ENCODE peak calls at places on chromosome 10, in four cellular contexts. W is SK-N-SH, C is H1, I is K562. O is an unnamed sample.

GRCh38 chr10:120432209-120432608 is 24.8 kb upstream of the PLPP4 start:
- DNase-seq in W (no peak), C (no peak), I (no peak), O (no peak)

GRCh38 chr10:71984798-71985388 is 20.7 kb downstream of the CHST3 start:
- DNase-seq in W (peak), C (no peak), I (no peak), O (no peak)

GRCh38 chr10:79298403-79299244 is 48.6 kb upstream of the PPIF start:
- DNase-seq in W (no peak), C (no peak), I (peak), O (no peak)

GRCh38 chr10:109978481-109978880 is 29.3 kb upstream of the ADD3 start:
- DNase-seq in W (no peak), C (no peak), I (peak), O (peak)

GRCh38 chr10:131568866-131569265 is 257.3 kb upstream of the TCERG1L start:
- DNase-seq in W (no peak), C (no peak), I (no peak), O (no peak)

GRCh38 chr10:33217854-33218253 is 116.6 kb downstream of the NRP1 start:
- DNase-seq in W (no peak), C (no peak), I (no peak), O (no peak)

GRCh38 chr10:15725603-15726002 is 5.9 kb upstream of the ITGA8 start:
- DNase-seq in W (peak), C (no peak), I (peak), O (no peak)

GRCh38 chr10:114613237-114613979 is 44.7 kb downstream of the ABLIM1 start:
- DNase-seq in W (no peak), C (no peak), I (no peak), O (no peak)

GRCh38 chr10:103648231-103648950 is 154.9 kb downstream of the NEURL1 start:
- DNase-seq in W (no peak), C (no peak), I (no peak), O (peak)

GRCh38 chr10:32112055-32112454 is 55.8 kb upstream of the KIF5B start:
- DNase-seq in W (no peak), C (no peak), I (no peak), O (no peak)

GRCh38 chr10:132878091-132878729 is 64.2 kb downstream of the CFAP46 start:
- DNase-seq in W (no peak), C (no peak), I (no peak), O (peak)

GRCh38 chr10:132877473-132877872 is 64.9 kb downstream of the CFAP46 start:
- DNase-seq in W (no peak), C (no peak), I (no peak), O (no peak)

GRCh38 chr10:132880148-132880981 is 62.0 kb downstream of the CFAP46 start:
- DNase-seq in W (no peak), C (no peak), I (no peak), O (peak)

GRCh38 chr10:132879408-132880147 is 62.8 kb downstream of the CFAP46 start:
- DNase-seq in W (no peak), C (no peak), I (no peak), O (peak)

DNA sequence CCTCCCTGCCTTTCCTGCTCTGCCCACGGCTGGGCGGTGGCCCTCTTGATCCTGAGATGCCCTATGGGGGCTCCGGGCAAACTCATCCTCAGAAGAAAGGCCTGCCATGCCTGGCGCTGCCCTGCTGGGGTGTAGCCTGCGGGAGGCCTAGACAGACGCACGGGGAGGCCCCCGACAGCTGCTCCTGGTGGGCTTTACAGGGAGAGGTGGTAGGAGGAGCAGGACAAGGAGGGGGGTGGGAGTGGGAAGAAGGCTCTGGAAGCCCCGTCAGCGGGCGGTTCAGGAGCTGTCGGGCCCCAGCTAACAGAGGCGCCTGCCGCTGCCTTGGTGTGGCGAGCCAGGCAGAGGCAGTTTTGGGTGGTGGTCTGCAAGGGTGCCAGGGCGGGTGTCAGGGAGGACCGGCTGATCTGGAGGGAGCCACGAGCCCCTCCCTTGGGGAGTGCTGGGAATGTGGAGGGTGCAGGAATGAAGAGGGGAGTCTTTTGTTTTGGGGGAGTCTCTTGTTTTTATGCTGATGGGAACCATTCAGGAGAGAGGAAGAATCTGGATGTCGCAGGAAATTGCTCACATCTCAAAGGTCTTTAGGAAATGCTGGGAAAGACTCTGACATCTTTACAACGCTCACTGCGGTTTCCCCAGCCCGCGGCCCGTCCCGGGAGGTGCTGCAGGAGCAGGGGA is 63.5 kb downstream of the CFAP46 start:
- DNase-seq in W (no peak), C (no peak), I (no peak), O (peak)
- TF ChIP-seq TEAD4 in W (no peak), C (no peak), I (no peak), O (no peak)

GRCh38 chr10:23362069-23362830 is 17.7 kb upstream of the C10orf67 start:
- DNase-seq in W (no peak), C (no peak), I (no peak), O (no peak)

GRCh38 chr10:23361665-23362064 is 17.1 kb upstream of the C10orf67 start:
- DNase-seq in W (no peak), C (no peak), I (no peak), O (no peak)

GRCh38 chr10:23358357-23358756 is 13.8 kb upstream of the C10orf67 start:
- DNase-seq in W (no peak), C (no peak), I (no peak), O (peak)

GRCh38 chr10:23362879-23363787 is 18.5 kb upstream of the C10orf67 start:
- DNase-seq in W (no peak), C (no peak), I (no peak), O (no peak)

DNA sequence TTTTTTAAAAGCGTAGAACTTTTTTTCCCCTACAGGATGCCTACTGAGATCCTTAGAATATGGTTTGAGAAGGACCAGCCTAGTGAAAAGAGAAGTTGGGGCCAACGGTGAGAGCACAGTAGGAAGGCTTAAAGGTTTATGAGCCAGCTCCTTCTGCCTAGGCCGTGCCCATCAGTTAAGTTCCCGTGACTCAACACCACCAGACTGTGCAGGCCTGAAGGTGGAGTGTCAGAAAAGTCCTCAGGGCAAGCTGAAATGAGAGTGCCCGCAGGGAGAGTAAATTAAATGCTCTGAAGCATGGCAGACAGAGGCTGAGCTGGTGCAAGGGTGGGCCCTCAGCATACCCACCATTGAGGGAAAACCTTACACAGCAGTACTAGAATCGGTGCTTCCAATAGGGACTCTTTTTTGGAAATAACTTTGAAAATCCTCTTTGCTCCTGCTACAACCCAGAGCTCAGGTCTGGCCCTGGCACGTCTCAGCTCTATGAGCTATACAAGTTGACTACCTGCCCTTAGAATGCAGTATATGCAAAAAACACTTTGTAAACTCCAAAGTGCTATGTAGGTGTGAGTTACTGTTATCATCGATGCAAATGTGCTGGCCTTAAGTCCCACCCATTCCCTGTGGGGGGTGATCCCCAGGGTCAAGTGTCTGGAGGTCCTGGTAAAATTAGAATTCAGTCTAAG is 15.2 kb upstream of the C10orf67 start:
- DNase-seq in W (no peak), C (no peak), I (no peak), O (no peak)
- TF ChIP-seq TEAD4 in W (no peak), C (no peak), I (no peak), O (no peak)

DNA sequence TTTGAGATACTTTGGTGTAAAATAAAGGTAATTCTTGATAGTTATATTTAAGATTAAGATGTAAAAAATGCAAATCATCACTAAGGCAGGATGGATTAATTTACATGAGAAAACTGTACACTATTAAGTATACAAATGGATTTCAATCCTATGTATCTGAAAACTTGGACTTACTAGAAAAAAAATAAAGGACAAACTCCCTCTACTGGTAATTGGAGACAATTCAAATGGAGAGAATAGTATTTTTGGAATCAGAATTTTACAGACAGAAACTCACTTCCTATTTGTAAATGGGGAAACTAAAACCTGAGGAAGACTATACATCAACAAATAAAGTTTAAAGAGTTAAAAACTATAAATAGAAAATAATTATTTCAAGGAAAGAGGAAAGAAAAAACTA is 62.6 kb downstream of the CUL2 start:
- DNase-seq in W (peak), C (no peak), I (no peak), O (no peak)
- TF ChIP-seq TEAD4 in W (no peak), C (no peak), I (no peak), O (no peak)

GRCh38 chr10:88659725-88660592 is 4.3 kb upstream of the LIPF start:
- DNase-seq in W (no peak), C (no peak), I (no peak), O (no peak)
- TF ChIP-seq TEAD4 in W (no peak), C (no peak), I (no peak), O (no peak)

DNA sequence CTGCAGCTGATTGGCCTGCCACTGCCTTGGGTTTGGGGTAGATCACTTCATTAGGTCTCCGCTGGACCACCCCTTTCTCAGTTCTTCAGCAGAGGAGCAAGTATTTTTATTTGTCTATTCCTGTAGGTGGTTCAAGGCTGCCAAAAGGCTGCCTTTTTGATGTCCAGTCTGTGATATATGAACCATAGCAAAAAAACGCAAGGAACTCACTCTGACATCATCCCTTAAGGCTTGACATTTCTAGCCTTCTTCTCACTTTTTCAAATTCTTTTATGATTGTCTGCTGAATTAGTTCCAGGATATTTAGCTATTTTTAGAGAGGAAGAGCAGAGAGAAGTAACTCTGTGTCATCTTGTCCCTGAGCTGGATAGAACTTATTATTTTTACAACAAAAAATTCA is 269.2 kb downstream of the BAMBI start:
- DNase-seq in W (no peak), C (no peak), I (no peak), O (no peak)
- TF ChIP-seq TEAD4 in W (peak), C (no peak), I (no peak), O (no peak)

DNA sequence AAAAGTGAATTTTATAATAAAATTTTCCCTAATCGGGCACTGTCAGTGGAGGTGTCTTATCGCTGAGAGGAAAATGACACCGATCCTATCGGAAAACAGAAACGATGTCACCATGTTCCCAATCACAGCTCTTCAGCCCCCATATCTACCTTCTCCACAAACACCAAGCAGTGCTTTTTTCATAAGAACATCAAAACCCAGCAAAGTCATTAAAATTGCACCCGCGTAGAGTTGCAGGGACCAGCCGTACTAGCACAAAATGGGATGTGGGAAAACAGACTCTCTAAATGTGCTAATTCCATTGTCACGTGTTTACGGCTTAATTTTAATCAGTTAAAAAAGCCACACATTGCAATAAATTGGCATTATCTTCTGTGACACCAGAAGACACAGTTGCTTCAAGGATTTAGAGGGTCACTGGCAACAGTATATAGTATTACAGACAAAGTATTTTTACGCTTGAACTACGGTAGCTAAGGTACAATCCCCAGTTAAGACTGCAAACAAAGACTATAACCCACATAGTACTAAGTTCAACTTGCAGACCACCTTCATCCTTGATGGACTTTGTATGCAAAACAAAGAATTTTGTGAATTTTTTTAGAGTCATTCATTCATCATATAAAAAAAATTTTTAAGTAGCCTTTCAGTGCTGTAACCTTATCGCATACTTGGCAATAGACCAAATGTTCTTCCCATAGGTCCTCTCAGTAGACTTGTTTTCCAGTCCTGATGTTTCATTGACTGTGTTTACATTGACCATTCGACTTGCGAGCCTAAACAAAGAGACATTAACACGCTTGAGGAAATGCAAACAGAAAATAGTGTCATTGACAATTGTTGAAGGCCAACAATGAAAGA is 116.0 kb downstream of the VTI1A start:
- DNase-seq in W (no peak), C (no peak), I (no peak), O (no peak)
- TF ChIP-seq TEAD4 in W (no peak), C (no peak), I (no peak), O (no peak)